ENCODE peak calls at places on chromosomes 1 and 21, in nine cellular contexts. S, Q, N, L, J, R, G, M and B are unnamed samples.

GRCh38 chr1:3672231-3672970 is 20.1 kb downstream of the TP73 start:
- DNase-seq in S (no peak), Q (no peak), N (no peak), L (no peak), J (no peak), R (no peak), G (peak; percentile 12), M (peak; percentile 41), B (peak; percentile 15)

GRCh38 chr1:210292276-210292851 is 36.3 kb upstream of the HHAT start:
- DNase-seq in S (no peak), Q (no peak), N (no peak), L (peak; percentile 54), J (peak; percentile 90), R (peak; percentile 57), G (peak; percentile 84), M (peak; percentile 87), B (peak; percentile 59)

GRCh38 chr1:212437179-212437798 is 4.6 kb downstream of the NENF start:
- DNase-seq in S (no peak), Q (no peak), N (no peak), L (no peak), J (no peak), R (peak; percentile 35), G (no peak), M (no peak), B (no peak)

GRCh38 chr1:87170151-87170550 is 158.5 kb upstream of the LMO4 start:
- DNase-seq in S (no peak), Q (no peak), N (no peak), L (no peak), J (no peak), R (no peak), G (no peak), M (no peak), B (no peak)

GRCh38 chr1:76766381-76766780 is 100.9 kb upstream of the ST6GALNAC5 start:
- DNase-seq in S (no peak), Q (no peak), N (no peak), L (no peak), J (no peak), R (no peak), G (no peak), M (no peak), B (no peak)

GRCh38 chr21:43193651-43194302 is 25.0 kb downstream of the CRYAA start:
- DNase-seq in S (peak; percentile 12), Q (peak; percentile 28), N (peak; percentile 86), L (peak; percentile 61), J (peak; percentile 63), R (peak; percentile 88), G (peak; percentile 17), M (no peak), B (no peak)

GRCh38 chr1:203325418-203326091 is 20.2 kb downstream of the BTG2 start:
- DNase-seq in S (no peak), Q (peak; percentile 83), N (no peak), L (no peak), J (no peak), R (no peak), G (no peak), M (peak; percentile 74), B (peak; percentile 27)

GRCh38 chr1:77874804-77875445 is 13.5 kb upstream of the NEXN start:
- DNase-seq in S (peak; percentile 32), Q (no peak), N (no peak), L (peak; percentile 95), J (no peak), R (peak; percentile 92), G (no peak), M (no peak), B (no peak)

GRCh38 chr21:36707763-36708511 is 9.0 kb downstream of the SIM2 start:
- DNase-seq in S (no peak), Q (no peak), N (no peak), L (no peak), J (no peak), R (no peak), G (no peak), M (no peak), B (peak; percentile 32)

GRCh38 chr1:148264374-148265276 is 112.5 kb upstream of the NBPF11 start:
- DNase-seq in S (no peak), Q (no peak), N (no peak), L (peak; percentile 66), J (no peak), R (no peak), G (peak; percentile 83), M (no peak), B (peak; percentile 45)

GRCh38 chr1:41811051-41811795 is 107.5 kb downstream of the HIVEP3 start:
- DNase-seq in S (no peak), Q (no peak), N (no peak), L (peak; percentile 27), J (no peak), R (peak; percentile 25), G (no peak), M (peak; percentile 65), B (no peak)

GRCh38 chr21:44337941-44338895 is 972 bp downstream of the CFAP410 start:
- DNase-seq in S (no peak), Q (peak; percentile 47), N (no peak), L (peak; percentile 44), J (no peak), R (peak; percentile 66), G (peak; percentile 66), M (peak; percentile 76), B (peak; percentile 84)

GRCh38 chr21:37383066-37383465 is 16.5 kb downstream of the DYRK1A start:
- DNase-seq in S (no peak), Q (peak; percentile 10), N (no peak), L (no peak), J (no peak), R (no peak), G (no peak), M (no peak), B (no peak)

GRCh38 chr1:54800899-54801759 is at the start of gene TTC22:
- DNase-seq in S (no peak), Q (peak; percentile 17), N (no peak), L (no peak), J (no peak), R (peak; percentile 73), G (peak; percentile 58), M (peak; percentile 85), B (no peak)

GRCh38 chr1:85142753-85143152 is 58.1 kb downstream of the SYDE2 start:
- DNase-seq in S (no peak), Q (no peak), N (no peak), L (no peak), J (no peak), R (no peak), G (no peak), M (no peak), B (no peak)

GRCh38 chr1:56967900-56968832 is 2.4 kb upstream of the C8B start:
- DNase-seq in S (no peak), Q (no peak), N (no peak), L (no peak), J (no peak), R (peak; percentile 26), G (peak; percentile 85), M (peak; percentile 51), B (peak; percentile 78)
- TF ChIP-seq CTCF in S (peak; percentile 73), Q (peak; percentile 66), N (peak; percentile 3), L (peak; percentile 85), J (peak; percentile 77), R (peak; percentile 71), G (peak; percentile 91), M (peak; percentile 51), B (peak; percentile 81)

DNA sequence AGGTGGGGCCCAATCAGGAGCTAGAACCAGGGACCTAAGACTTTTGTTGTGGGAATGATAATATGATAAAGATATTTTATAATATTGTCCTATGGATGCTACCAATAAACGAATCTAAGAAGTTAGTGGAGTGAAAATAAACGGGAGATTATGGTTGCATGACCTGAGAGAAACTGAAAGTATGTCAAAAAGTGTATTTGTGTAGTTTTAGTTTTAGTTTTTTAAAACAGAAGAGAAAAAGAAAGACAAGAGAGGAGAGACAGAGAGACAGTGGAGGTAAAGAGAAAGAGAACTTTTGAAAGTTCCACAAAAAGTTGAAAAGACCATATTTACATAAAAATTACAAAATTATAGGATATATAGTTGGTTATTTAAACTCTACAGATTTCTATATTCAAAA is 64.1 kb upstream of the TMPRSS15 start:
- DNase-seq in S (no peak), Q (no peak), N (no peak), L (no peak), J (no peak), R (no peak), G (no peak), M (no peak), B (no peak)
- TF ChIP-seq CTCF in S (no peak), Q (no peak), N (no peak), L (no peak), J (no peak), R (no peak), G (no peak), M (no peak), B (no peak)

DNA sequence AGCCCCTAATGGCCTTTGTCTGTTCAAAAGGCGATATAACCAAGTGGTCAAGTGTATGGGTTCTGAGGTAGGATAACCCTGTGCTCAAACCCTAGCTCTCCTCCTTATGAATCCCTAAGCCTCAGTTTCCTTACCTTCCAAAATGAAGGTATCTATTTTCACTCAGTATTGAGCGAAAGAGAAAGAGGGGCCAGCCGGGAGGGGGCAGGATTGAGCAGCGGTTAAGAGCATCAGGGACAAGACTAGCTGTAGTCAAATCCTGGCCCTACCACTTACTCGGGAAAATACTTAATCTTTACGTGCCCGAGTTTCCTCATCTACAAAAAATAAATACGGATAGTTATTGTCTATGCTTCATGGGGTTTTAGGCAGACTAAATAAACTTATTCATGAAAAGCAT is 25.7 kb downstream of the LY9 start:
- DNase-seq in S (no peak), Q (no peak), N (no peak), L (no peak), J (no peak), R (no peak), G (peak; percentile 61), M (no peak), B (no peak)
- TF ChIP-seq CTCF in S (peak; percentile 20), Q (peak; percentile 67), N (no peak), L (peak; percentile 51), J (peak; percentile 35), R (peak; percentile 46), G (peak; percentile 14), M (no peak), B (no peak)

GRCh38 chr1:65041014-65041413 is 74.7 kb upstream of the JAK1 start:
- DNase-seq in S (no peak), Q (no peak), N (no peak), L (no peak), J (no peak), R (no peak), G (no peak), M (no peak), B (no peak)

GRCh38 chr1:65042467-65042866 is 76.1 kb upstream of the JAK1 start:
- DNase-seq in S (no peak), Q (no peak), N (no peak), L (no peak), J (no peak), R (no peak), G (no peak), M (no peak), B (no peak)

GRCh38 chr1:65045022-65045786 is 78.9 kb upstream of the JAK1 start:
- DNase-seq in S (no peak), Q (peak; percentile 53), N (no peak), L (no peak), J (no peak), R (no peak), G (no peak), M (no peak), B (no peak)

GRCh38 chr1:65048325-65048724 is 82.0 kb upstream of the JAK1 start:
- DNase-seq in S (no peak), Q (no peak), N (no peak), L (no peak), J (no peak), R (no peak), G (no peak), M (no peak), B (no peak)

DNA sequence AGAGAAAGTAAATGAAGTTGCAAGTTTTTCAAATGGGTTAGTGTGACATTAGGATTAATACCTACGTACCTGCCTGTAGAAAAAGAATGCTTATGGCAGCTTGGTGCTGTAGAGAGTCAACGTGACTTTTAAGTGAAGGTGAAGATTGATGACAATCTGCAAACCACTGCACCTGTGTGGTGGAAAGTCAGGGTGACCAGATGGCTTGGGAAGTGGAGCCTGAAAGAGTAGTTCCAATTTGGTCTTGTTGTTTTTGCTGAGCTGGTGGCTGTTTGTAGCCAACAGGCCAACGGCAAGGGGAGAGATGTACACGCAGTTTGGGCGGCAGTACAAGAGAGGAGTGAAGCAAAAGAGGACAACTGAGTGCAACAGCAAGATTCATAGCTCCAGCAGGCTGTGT is 78.1 kb upstream of the JAK1 start:
- DNase-seq in S (no peak), Q (peak; percentile 83), N (no peak), L (no peak), J (no peak), R (no peak), G (no peak), M (no peak), B (no peak)
- TF ChIP-seq CTCF in S (no peak), Q (no peak), N (no peak), L (no peak), J (no peak), R (no peak), G (no peak), M (no peak), B (no peak)